ENCODE peak calls at places on chromosomes 11 and 22, in five cellular contexts. Q is hepatocyte; G is IMR-90; X is CD8-positive, alpha-beta T cell; H is mammary epithelial cell. E is an unnamed sample.

GRCh38 chr11:95508219-95508880 is 277.3 kb upstream of the SESN3 start:
- DNase-seq in Q (no peak), G (no peak), X (no peak), H (no peak), E (no peak)

GRCh38 chr11:17906436-17906835 is 106.4 kb downstream of the SERGEF start:
- DNase-seq in Q (peak), G (no peak), X (no peak), H (no peak), E (no peak)

GRCh38 chr11:108135845-108136599 is 14.7 kb downstream of the ACAT1 start:
- DNase-seq in Q (no peak), G (peak), X (no peak), H (peak), E (no peak)

GRCh38 chr11:65096926-65097325 is 912 bp downstream of the VPS51 start:
- DNase-seq in Q (no peak), G (no peak), X (no peak), H (no peak), E (no peak)

GRCh38 chr11:9982127-9982795 is 311.8 kb downstream of the SBF2 start:
- DNase-seq in Q (no peak), G (no peak), X (no peak), H (peak), E (peak)

GRCh38 chr22:44357962-44358553 is 45.3 kb upstream of the SHISAL1 start:
- DNase-seq in Q (no peak), G (peak), X (no peak), H (no peak), E (no peak)

GRCh38 chr22:43843783-43844530 is 18.4 kb downstream of the SULT4A1 start:
- DNase-seq in Q (no peak), G (no peak), X (no peak), H (no peak), E (no peak)

GRCh38 chr11:129117595-129118350 is 74.4 kb downstream of the ARHGAP32 start:
- DNase-seq in Q (peak), G (peak), X (peak), H (peak), E (peak)

GRCh38 chr22:33807465-33807864 is 112.8 kb downstream of the LARGE1 start:
- DNase-seq in Q (no peak), G (peak), X (no peak), H (no peak), E (no peak)

GRCh38 chr11:46302866-46303265 is 25.4 kb downstream of the CREB3L1 start:
- DNase-seq in Q (no peak), G (no peak), X (no peak), H (no peak), E (no peak)

GRCh38 chr11:68962527-68963250 is 18.1 kb downstream of the MRGPRD start:
- DNase-seq in Q (no peak), G (no peak), X (no peak), H (no peak), E (no peak)

GRCh38 chr11:34198523-34198922 is 93.1 kb downstream of the NAT10 start:
- DNase-seq in Q (no peak), G (peak), X (no peak), H (no peak), E (no peak)

GRCh38 chr11:122642971-122643370 is 12.6 kb upstream of the UBASH3B start:
- DNase-seq in Q (no peak), G (peak), X (no peak), H (no peak), E (no peak)

DNA sequence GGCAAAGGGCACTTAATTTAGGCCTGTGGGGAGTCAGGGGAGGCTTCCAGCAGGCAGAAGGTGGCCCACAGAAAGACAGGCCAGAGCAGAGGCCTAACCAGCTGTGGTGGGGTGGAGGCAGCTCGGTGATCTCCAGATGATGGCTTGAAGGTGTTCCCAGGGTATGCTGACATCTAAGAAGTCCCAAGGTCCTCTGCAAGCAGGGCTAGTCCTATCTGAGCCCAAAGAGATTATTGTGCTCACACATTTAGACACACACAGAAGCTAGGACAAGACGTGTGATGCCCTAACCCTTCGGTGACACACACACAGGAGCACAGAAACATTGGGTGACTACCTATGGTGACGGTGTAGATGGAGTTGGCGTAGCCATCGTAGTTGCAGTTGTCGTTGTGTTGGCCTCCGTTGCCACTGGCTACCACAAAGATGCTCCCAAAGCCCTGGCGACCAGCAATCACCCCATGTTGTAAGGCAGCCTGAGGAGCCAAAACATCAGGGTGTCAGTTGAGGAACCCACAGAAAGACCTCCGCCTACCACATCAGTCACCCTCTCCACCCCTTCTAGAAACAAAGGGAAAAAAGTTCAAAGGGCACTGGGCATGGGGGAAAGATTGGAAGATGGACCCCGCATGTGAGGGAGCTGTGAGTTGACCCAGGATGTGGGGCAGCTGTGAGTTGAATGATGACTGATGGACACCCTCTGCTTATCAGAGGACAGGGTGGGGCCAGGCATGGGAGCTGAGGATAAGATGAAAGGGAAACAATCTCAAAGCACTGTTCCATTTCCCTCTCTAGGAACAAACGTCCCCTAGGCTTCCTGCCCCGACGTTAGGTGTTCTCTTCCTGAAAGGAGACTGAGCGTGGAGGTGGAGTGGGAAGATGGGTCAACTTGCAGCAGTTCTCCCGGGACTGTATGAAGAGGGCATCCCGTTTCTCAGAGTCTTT is 7.9 kb downstream of the PCSK7 start:
- DNase-seq in Q (no peak), G (no peak), X (no peak), H (no peak), E (no peak)
- H3K27ac ChIP-seq in Q (peak), G (no peak), X (no peak), H (no peak), E (no peak)

DNA sequence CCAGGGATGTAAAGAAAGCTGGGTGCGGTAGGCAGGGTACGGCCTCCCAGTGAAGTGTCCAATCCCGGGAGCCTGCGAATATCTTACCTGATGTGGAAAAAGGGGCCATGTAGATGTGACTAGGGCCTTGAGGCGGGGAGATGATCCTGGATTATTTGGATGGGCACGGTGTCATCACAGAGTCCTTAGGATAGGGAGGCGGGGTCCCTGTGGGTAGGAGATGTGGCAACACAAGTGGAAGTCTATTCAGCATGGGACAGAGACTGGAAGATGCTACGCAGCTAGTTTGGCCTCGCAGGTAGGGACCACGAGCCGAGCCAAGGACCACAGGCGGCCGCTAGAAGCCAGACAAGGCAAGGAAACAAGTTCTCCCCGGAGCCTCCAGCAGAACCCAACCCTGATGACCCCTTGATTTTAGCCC is 46.4 kb upstream of the SHANK2 start:
- DNase-seq in Q (no peak), G (no peak), X (peak), H (no peak), E (no peak)
- H3K27ac ChIP-seq in Q (peak), G (peak), X (no peak), H (peak), E (peak)

GRCh38 chr11:32152821-32153220 is 61.9 kb downstream of the RCN1 start:
- DNase-seq in Q (no peak), G (no peak), X (no peak), H (no peak), E (no peak)
- H3K27ac ChIP-seq in Q (no peak), G (no peak), X (no peak), H (no peak), E (no peak)

DNA sequence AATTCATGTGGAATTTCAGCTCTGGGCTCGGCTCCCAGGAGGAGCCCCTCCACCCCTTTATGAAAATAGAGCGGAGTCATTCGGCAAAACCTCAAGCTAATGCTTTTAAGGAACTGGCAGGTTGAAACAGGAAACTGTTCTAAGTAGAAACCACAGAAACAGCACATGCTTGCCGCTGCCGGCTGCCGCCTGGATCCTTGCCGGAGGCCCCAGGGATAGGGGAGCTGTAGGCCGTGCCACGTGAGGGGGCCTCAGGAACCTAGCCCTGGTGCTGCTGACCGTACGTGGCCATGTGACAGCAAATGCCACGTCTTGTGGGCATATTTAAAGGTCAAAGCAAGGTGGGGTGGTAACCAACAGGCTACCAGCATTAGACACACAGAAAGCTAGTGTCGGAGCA is 77.9 kb upstream of the TIMP3 start:
- DNase-seq in Q (peak), G (peak), X (peak), H (peak), E (peak)
- H3K27ac ChIP-seq in Q (peak), G (peak), X (no peak), H (peak), E (peak)

GRCh38 chr11:62712861-62713260 is 5.4 kb downstream of the GNG3 start:
- DNase-seq in Q (no peak), G (no peak), X (no peak), H (no peak), E (no peak)
- H3K27ac ChIP-seq in Q (peak), G (no peak), X (no peak), H (no peak), E (peak)